ENCODE peak calls at places on chromosomes 1 and 21, in six cellular contexts. X is upper lobe of left lung, W is stomach, T is sigmoid colon, J is ovary, S is A549. H is an unnamed sample.

GRCh38 chr1:208988811-208989222 is 594.7 kb upstream of the CAMK1G start:
- DNase-seq in X (no peak), W (no peak), T (no peak), J (peak), S (peak), H (no peak)

GRCh38 chr1:183983371-183984105 is 54.0 kb downstream of the COLGALT2 start:
- DNase-seq in X (no peak), W (no peak), T (no peak), J (no peak), S (no peak), H (no peak)

GRCh38 chr1:174789399-174789798 is 210.3 kb upstream of the CACYBP start:
- DNase-seq in X (no peak), W (no peak), T (no peak), J (no peak), S (no peak), H (no peak)

GRCh38 chr1:215710340-215710971 is 143.4 kb downstream of the KCTD3 start:
- DNase-seq in X (no peak), W (no peak), T (no peak), J (no peak), S (peak), H (no peak)

GRCh38 chr1:210445931-210446330 is 117.2 kb downstream of the HHAT start:
- DNase-seq in X (no peak), W (no peak), T (no peak), J (no peak), S (no peak), H (no peak)

GRCh38 chr1:145757420-145757819 is 38.1 kb downstream of the CD160 start:
- DNase-seq in X (no peak), W (no peak), T (no peak), J (no peak), S (no peak), H (no peak)

GRCh38 chr1:51952638-51953037 is 37.9 kb downstream of the RAB3B start:
- DNase-seq in X (no peak), W (no peak), T (no peak), J (no peak), S (no peak), H (no peak)

GRCh38 chr1:205111354-205111753 is 10.4 kb downstream of the RBBP5 start:
- DNase-seq in X (no peak), W (no peak), T (no peak), J (no peak), S (no peak), H (no peak)

GRCh38 chr21:43316156-43316845 is 110.6 kb downstream of the SIK1 start:
- DNase-seq in X (peak), W (no peak), T (no peak), J (no peak), S (no peak), H (no peak)

GRCh38 chr21:36540700-36541099 is 60.8 kb upstream of the CLDN14 start:
- DNase-seq in X (no peak), W (no peak), T (no peak), J (no peak), S (no peak), H (no peak)
- TF ChIP-seq POLR2A in X (no peak), W (no peak), T (no peak), J (no peak), S (no peak), H (no peak)

GRCh38 chr1:225818229-225818628 is 8.3 kb downstream of the EPHX1 start:
- DNase-seq in X (no peak), W (no peak), T (no peak), J (no peak), S (no peak), H (no peak)

GRCh38 chr1:225815526-225816178 is 5.7 kb downstream of the EPHX1 start:
- DNase-seq in X (no peak), W (no peak), T (no peak), J (no peak), S (no peak), H (no peak)

GRCh38 chr1:225816643-225817538 is 7.0 kb downstream of the EPHX1 start:
- DNase-seq in X (no peak), W (peak), T (peak), J (peak), S (no peak), H (peak)

GRCh38 chr1:225819346-225820192 is 9.6 kb downstream of the EPHX1 start:
- DNase-seq in X (no peak), W (no peak), T (no peak), J (peak), S (no peak), H (no peak)

DNA sequence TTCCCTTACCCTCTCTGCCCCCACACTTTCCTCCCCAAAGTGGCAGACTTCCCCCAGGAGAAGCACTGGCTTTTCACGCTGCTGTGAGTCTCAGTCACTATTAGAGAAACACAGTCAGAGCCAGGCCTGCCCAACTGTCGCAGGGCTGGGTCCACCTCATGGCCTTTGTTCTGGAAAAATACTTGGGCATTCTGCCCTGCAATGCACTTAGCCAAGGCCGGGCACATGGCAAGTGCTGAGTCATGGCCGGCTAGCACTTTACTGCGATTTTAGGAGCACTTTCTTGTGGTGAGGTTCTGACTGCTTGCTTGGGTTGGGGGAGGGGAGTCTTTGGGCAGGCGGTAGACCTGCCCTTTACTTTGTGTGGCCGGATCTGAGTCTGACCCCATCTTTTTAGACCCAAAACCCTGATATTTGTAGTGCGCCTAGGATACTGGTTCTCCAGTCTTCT is 7.7 kb downstream of the EPHX1 start:
- DNase-seq in X (no peak), W (peak), T (peak), J (peak), S (peak), H (peak)
- TF ChIP-seq EP300 in X (no peak), W (peak), T (no peak), J (no peak), S (peak), H (peak)

DNA sequence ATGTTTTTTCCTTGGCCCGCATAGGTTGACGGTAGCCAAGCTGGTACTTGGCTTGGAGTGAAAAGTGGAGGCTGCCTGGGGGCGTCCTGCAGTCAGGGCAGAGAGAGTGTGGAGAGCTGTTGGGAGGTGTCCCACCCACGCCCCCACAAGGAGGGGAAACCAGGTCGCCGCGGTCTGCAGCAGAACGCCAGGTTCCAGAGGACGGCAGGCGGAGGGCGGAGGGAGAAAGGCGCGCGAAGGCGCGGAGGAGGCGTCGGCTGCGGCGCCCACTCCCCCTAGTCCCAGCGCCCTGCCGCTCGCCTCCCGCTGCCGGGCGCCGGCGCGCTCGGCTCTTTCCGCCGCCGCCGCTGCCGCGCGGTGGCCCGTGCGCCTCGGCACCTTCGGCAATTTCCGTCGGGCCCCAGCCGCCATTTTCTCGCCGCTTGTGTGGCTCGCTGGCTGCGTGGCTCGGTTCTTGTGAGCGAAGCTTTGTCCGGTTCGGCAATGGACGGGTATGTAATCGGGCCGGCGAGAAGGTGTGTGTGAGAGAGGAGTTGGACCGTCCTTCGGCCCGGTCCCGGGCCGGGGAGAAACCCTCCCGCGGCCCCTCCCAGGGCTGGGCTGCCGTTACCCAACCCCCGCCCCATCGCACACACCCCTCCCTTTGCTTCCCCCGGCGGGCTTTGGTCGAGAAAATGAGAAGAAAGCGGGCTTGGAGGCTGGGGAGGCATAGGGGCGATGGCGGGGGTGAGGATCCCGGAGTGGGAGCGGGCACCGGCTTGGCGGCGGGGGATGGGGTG is at the start of gene PTBP2:
- DNase-seq in X (peak), W (peak), T (peak), J (peak), S (peak), H (peak)
- TF ChIP-seq POLR2A in X (no peak), W (no peak), T (peak), J (peak), S (peak), H (peak)

GRCh38 chr1:20337581-20337980 is 46.9 kb downstream of the VWA5B1 start:
- DNase-seq in X (no peak), W (no peak), T (no peak), J (no peak), S (no peak), H (no peak)
- TF ChIP-seq EP300 in X (no peak), W (no peak), T (no peak), J (no peak), S (no peak), H (no peak)

GRCh38 chr1:13700521-13701273 is 709 bp downstream of the PRDM2 start:
- DNase-seq in X (peak), W (peak), T (no peak), J (peak), S (peak), H (peak)

GRCh38 chr1:13699510-13699909 is 478 bp upstream of the PRDM2 start:
- DNase-seq in X (no peak), W (no peak), T (no peak), J (peak), S (peak), H (no peak)

GRCh38 chr1:13697738-13698137 is 2.2 kb upstream of the PRDM2 start:
- DNase-seq in X (no peak), W (no peak), T (no peak), J (no peak), S (peak), H (no peak)

GRCh38 chr1:13701274-13701650 is 1.3 kb downstream of the PRDM2 start:
- DNase-seq in X (no peak), W (no peak), T (no peak), J (no peak), S (no peak), H (no peak)

GRCh38 chr1:13699936-13700520 is at the start of gene PRDM2:
- DNase-seq in X (peak), W (peak), T (peak), J (peak), S (peak), H (peak)
- TF ChIP-seq POLR2A in X (no peak), W (no peak), T (no peak), J (no peak), S (peak), H (no peak)

GRCh38 chr1:118219438-118219837 is 34.4 kb upstream of the SPAG17 start:
- DNase-seq in X (no peak), W (no peak), T (no peak), J (no peak), S (no peak), H (no peak)
- TF ChIP-seq EP300 in X (no peak), W (no peak), T (no peak), J (no peak), S (no peak), H (no peak)